ENCODE peak calls at places on chromosome 1, in nine cellular contexts. One of them, this sample, is unnamed.

GRCh38 chr1:190147616-190148015 is 330.0 kb downstream of the BRINP3 start:
- DNase-seq in heart left ventricle: no peak
- DNase-seq in foreskin fibroblast: no peak
- DNase-seq in lung: no peak
- DNase-seq in epithelial cell of esophagus: no peak
- DNase-seq in progenitor cell of endocrine pancreas: no peak
- DNase-seq in ovary: no peak
- DNase-seq in IMR-90: no peak
- DNase-seq in spleen: no peak
- DNase-seq in this sample: no peak

GRCh38 chr1:41539999-41540398 is 55.5 kb upstream of the EDN2 start:
- DNase-seq in heart left ventricle: no peak
- DNase-seq in foreskin fibroblast: no peak
- DNase-seq in lung: no peak
- DNase-seq in epithelial cell of esophagus: no peak
- DNase-seq in progenitor cell of endocrine pancreas: no peak
- DNase-seq in ovary: no peak
- DNase-seq in IMR-90: no peak
- DNase-seq in spleen: peak; percentile 67
- DNase-seq in this sample: no peak

GRCh38 chr1:228045405-228045804 is 37.1 kb upstream of the ARF1 start:
- DNase-seq in heart left ventricle: no peak
- DNase-seq in foreskin fibroblast: no peak
- DNase-seq in lung: no peak
- DNase-seq in epithelial cell of esophagus: no peak
- DNase-seq in progenitor cell of endocrine pancreas: no peak
- DNase-seq in ovary: no peak
- DNase-seq in IMR-90: no peak
- DNase-seq in spleen: peak; percentile 49
- DNase-seq in this sample: peak; percentile 74

GRCh38 chr1:119409731-119410130 is 5.2 kb upstream of the HSD3B2 start:
- DNase-seq in heart left ventricle: no peak
- DNase-seq in foreskin fibroblast: no peak
- DNase-seq in lung: no peak
- DNase-seq in epithelial cell of esophagus: no peak
- DNase-seq in progenitor cell of endocrine pancreas: no peak
- DNase-seq in ovary: no peak
- DNase-seq in IMR-90: peak; percentile 11
- DNase-seq in spleen: no peak
- DNase-seq in this sample: no peak

GRCh38 chr1:117826551-117827078 is 102.8 kb downstream of the GDAP2 start:
- DNase-seq in heart left ventricle: no peak
- DNase-seq in foreskin fibroblast: peak; percentile 90
- DNase-seq in lung: peak; percentile 43
- DNase-seq in epithelial cell of esophagus: peak; percentile 94
- DNase-seq in progenitor cell of endocrine pancreas: no peak
- DNase-seq in ovary: no peak
- DNase-seq in IMR-90: peak; percentile 96
- DNase-seq in spleen: no peak
- DNase-seq in this sample: no peak

GRCh38 chr1:32816676-32817158 is 441 bp downstream of the YARS1 start:
- DNase-seq in heart left ventricle: no peak
- DNase-seq in foreskin fibroblast: peak; percentile 9
- DNase-seq in lung: no peak
- DNase-seq in epithelial cell of esophagus: peak; percentile 91
- DNase-seq in progenitor cell of endocrine pancreas: no peak
- DNase-seq in ovary: no peak
- DNase-seq in IMR-90: peak; percentile 34
- DNase-seq in spleen: no peak
- DNase-seq in this sample: peak; percentile 85

GRCh38 chr1:4531842-4532241 is 122.6 kb upstream of the AJAP1 start:
- DNase-seq in heart left ventricle: no peak
- DNase-seq in foreskin fibroblast: no peak
- DNase-seq in lung: no peak
- DNase-seq in epithelial cell of esophagus: no peak
- DNase-seq in progenitor cell of endocrine pancreas: no peak
- DNase-seq in ovary: no peak
- DNase-seq in IMR-90: no peak
- DNase-seq in spleen: no peak
- DNase-seq in this sample: no peak

GRCh38 chr1:22296701-22297591 is 154.0 kb upstream of the WNT4 start:
- DNase-seq in heart left ventricle: no peak
- DNase-seq in foreskin fibroblast: no peak
- DNase-seq in lung: no peak
- DNase-seq in epithelial cell of esophagus: peak; percentile 53
- DNase-seq in progenitor cell of endocrine pancreas: no peak
- DNase-seq in ovary: no peak
- DNase-seq in IMR-90: no peak
- DNase-seq in spleen: no peak
- DNase-seq in this sample: peak; percentile 71

GRCh38 chr1:27408151-27408550 is 15.7 kb downstream of the GPR3 start:
- DNase-seq in heart left ventricle: no peak
- DNase-seq in foreskin fibroblast: no peak
- DNase-seq in lung: no peak
- DNase-seq in epithelial cell of esophagus: peak; percentile 60
- DNase-seq in progenitor cell of endocrine pancreas: no peak
- DNase-seq in ovary: no peak
- DNase-seq in IMR-90: no peak
- DNase-seq in spleen: no peak
- DNase-seq in this sample: no peak

GRCh38 chr1:202687819-202688218 is 22.4 kb downstream of the SYT2 start:
- DNase-seq in heart left ventricle: no peak
- DNase-seq in foreskin fibroblast: no peak
- DNase-seq in lung: no peak
- DNase-seq in epithelial cell of esophagus: no peak
- DNase-seq in progenitor cell of endocrine pancreas: no peak
- DNase-seq in ovary: no peak
- DNase-seq in IMR-90: no peak
- DNase-seq in spleen: peak; percentile 31
- DNase-seq in this sample: no peak

GRCh38 chr1:11858158-11858557 is 587 bp downstream of the NPPB start:
- DNase-seq in heart left ventricle: no peak
- DNase-seq in foreskin fibroblast: no peak
- DNase-seq in lung: no peak
- DNase-seq in epithelial cell of esophagus: no peak
- DNase-seq in progenitor cell of endocrine pancreas: no peak
- DNase-seq in ovary: no peak
- DNase-seq in IMR-90: no peak
- DNase-seq in spleen: no peak
- DNase-seq in this sample: no peak

GRCh38 chr1:11860083-11860482 is 1.3 kb upstream of the NPPB start:
- DNase-seq in heart left ventricle: no peak
- DNase-seq in foreskin fibroblast: no peak
- DNase-seq in lung: no peak
- DNase-seq in epithelial cell of esophagus: no peak
- DNase-seq in progenitor cell of endocrine pancreas: no peak
- DNase-seq in ovary: no peak
- DNase-seq in IMR-90: no peak
- DNase-seq in spleen: no peak
- DNase-seq in this sample: no peak

GRCh38 chr1:11860586-11860985 is 1.8 kb upstream of the NPPB start:
- DNase-seq in heart left ventricle: no peak
- DNase-seq in foreskin fibroblast: no peak
- DNase-seq in lung: no peak
- DNase-seq in epithelial cell of esophagus: no peak
- DNase-seq in progenitor cell of endocrine pancreas: no peak
- DNase-seq in ovary: no peak
- DNase-seq in IMR-90: no peak
- DNase-seq in spleen: no peak
- DNase-seq in this sample: no peak

GRCh38 chr1:11858613-11858967 is at the start of gene NPPB:
- DNase-seq in heart left ventricle: no peak
- DNase-seq in foreskin fibroblast: no peak
- DNase-seq in lung: no peak
- DNase-seq in epithelial cell of esophagus: no peak
- DNase-seq in progenitor cell of endocrine pancreas: no peak
- DNase-seq in ovary: no peak
- DNase-seq in IMR-90: no peak
- DNase-seq in spleen: no peak
- DNase-seq in this sample: no peak

DNA sequence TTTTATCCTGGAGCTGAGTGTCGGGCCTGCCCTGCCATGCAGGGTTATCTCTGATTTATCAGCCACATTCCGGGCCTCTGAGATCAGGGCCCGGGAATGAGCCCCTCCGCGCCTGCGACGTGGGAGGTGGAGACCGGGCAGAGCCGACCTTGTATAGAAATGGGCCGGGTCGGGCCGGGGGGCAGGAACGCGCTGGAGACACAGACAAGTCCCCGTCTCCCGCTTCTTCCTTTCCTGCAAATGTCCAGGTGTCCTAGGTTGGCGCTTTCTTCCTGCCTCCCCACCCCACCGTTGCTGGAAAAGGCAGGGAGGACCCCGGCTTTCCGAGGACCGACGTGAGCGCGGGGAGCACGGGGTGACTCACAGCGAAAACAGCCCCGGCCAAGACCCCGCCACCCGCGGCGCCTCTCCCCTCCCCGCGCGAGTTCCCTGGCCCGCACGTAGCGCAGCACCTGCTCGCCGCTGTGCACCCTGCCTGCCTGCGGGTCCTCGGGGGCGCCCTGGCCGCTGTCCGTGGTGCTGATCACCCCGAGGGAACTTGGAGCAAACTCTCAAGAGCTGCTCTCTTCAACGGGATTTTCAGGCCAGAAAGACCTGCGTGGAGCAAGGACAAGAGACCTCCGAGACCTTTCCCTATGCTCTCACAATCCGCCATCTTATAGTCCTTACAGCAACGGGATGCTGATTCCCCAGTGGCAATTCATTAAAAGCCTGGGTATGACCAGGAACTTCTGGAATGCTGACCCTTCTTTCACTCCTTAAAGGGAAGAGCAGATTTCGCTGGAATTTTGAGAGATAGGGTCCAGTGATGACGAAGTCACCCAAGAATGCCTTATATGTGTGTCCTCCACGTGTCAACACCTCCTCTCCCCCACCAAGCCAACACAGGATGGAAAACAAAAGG is 475 bp upstream of the NPPB start:
- DNase-seq in heart left ventricle: peak; percentile 85
- DNase-seq in foreskin fibroblast: peak; percentile 30
- DNase-seq in lung: peak; percentile 61
- DNase-seq in epithelial cell of esophagus: peak; percentile 58
- DNase-seq in progenitor cell of endocrine pancreas: peak; percentile 94
- DNase-seq in ovary: peak; percentile 81
- DNase-seq in IMR-90: peak; percentile 49
- DNase-seq in spleen: peak; percentile 85
- DNase-seq in this sample: no peak
- TF ChIP-seq CTCF in heart left ventricle: peak; percentile 14
- TF ChIP-seq CTCF in foreskin fibroblast: peak; percentile 10
- TF ChIP-seq CTCF in lung: no peak
- TF ChIP-seq CTCF in epithelial cell of esophagus: peak; percentile 10
- TF ChIP-seq CTCF in progenitor cell of endocrine pancreas: peak; percentile 59
- TF ChIP-seq CTCF in ovary: no peak
- TF ChIP-seq CTCF in IMR-90: peak; percentile 29
- TF ChIP-seq CTCF in spleen: peak; percentile 10
- TF ChIP-seq CTCF in this sample: no peak

DNA sequence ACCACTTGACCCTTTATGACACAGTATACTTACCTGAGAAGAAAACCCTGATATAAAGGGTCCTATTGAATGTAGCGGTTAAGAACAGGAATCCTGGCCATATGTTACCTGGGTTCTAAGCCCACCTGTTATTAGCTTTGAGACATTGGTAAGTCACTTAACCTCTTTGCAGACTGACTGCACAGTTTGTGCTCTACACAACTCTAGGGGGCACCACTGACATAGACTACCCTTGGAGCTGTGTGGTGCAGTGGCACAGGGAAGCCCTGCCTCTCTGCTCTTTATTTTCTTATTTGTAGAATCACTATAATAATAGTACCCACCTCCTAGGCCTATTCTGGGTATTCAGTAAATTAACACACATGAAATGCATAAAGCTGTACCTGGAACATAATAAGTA is 165.6 kb downstream of the C1orf94 start:
- DNase-seq in heart left ventricle: no peak
- DNase-seq in foreskin fibroblast: no peak
- DNase-seq in lung: no peak
- DNase-seq in epithelial cell of esophagus: no peak
- DNase-seq in progenitor cell of endocrine pancreas: no peak
- DNase-seq in ovary: no peak
- DNase-seq in IMR-90: no peak
- DNase-seq in spleen: no peak
- DNase-seq in this sample: no peak
- TF ChIP-seq CTCF in heart left ventricle: no peak
- TF ChIP-seq CTCF in foreskin fibroblast: no peak
- TF ChIP-seq CTCF in lung: no peak
- TF ChIP-seq CTCF in epithelial cell of esophagus: no peak
- TF ChIP-seq CTCF in progenitor cell of endocrine pancreas: no peak
- TF ChIP-seq CTCF in ovary: no peak
- TF ChIP-seq CTCF in IMR-90: no peak
- TF ChIP-seq CTCF in spleen: no peak
- TF ChIP-seq CTCF in this sample: no peak

GRCh38 chr1:166789286-166789685 is 50.0 kb upstream of the POGK start:
- DNase-seq in heart left ventricle: no peak
- DNase-seq in foreskin fibroblast: no peak
- DNase-seq in lung: no peak
- DNase-seq in epithelial cell of esophagus: peak; percentile 93
- DNase-seq in progenitor cell of endocrine pancreas: no peak
- DNase-seq in ovary: no peak
- DNase-seq in IMR-90: no peak
- DNase-seq in spleen: no peak
- DNase-seq in this sample: no peak

GRCh38 chr1:166785987-166786386 is 53.3 kb upstream of the POGK start:
- DNase-seq in heart left ventricle: no peak
- DNase-seq in foreskin fibroblast: no peak
- DNase-seq in lung: no peak
- DNase-seq in epithelial cell of esophagus: no peak
- DNase-seq in progenitor cell of endocrine pancreas: no peak
- DNase-seq in ovary: no peak
- DNase-seq in IMR-90: no peak
- DNase-seq in spleen: no peak
- DNase-seq in this sample: no peak
- TF ChIP-seq CTCF in heart left ventricle: no peak
- TF ChIP-seq CTCF in foreskin fibroblast: no peak
- TF ChIP-seq CTCF in lung: no peak
- TF ChIP-seq CTCF in epithelial cell of esophagus: no peak
- TF ChIP-seq CTCF in progenitor cell of endocrine pancreas: no peak
- TF ChIP-seq CTCF in ovary: no peak
- TF ChIP-seq CTCF in IMR-90: no peak
- TF ChIP-seq CTCF in spleen: no peak
- TF ChIP-seq CTCF in this sample: no peak

DNA sequence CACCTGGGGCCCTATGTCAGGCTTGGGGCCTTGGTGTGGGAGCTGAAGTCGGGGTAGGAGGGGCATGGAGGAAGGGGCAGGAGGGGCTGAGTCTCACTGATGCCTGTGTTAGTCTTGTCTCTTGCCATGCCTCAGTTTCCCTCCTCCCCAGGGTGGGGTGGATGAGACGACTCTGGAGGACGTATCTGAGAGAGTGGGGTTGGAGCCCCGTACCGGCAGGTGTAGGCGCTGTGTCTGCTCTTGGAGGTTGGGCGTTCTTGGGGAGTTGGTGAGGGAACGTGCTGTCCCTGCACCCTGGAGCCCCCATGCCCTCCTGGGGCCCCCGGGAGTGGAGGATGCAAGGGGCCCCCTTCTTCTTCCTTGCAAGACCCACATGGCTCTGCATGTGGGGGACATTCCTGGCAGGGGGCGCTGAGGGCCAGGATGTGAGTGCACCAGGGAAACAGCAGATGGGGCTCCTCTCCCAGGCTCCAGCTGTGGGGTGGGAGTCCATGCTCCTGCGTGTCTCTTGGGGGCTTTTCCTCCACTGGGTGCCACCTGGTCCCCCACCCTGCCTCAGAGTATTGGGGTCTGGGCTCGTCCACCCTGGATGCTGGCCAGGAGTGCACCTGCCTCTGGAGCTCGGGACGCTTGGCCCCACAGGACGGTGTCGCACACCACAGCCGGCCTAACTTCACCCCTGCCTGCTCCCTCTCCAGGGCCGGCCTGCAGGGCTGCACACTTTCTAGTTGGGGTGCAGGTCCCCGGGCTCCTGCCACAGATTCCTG is 1.4 kb upstream of the TNFRSF14 start:
- DNase-seq in heart left ventricle: no peak
- DNase-seq in foreskin fibroblast: no peak
- DNase-seq in lung: no peak
- DNase-seq in epithelial cell of esophagus: no peak
- DNase-seq in progenitor cell of endocrine pancreas: no peak
- DNase-seq in ovary: peak; percentile 57
- DNase-seq in IMR-90: no peak
- DNase-seq in spleen: peak; percentile 89
- DNase-seq in this sample: no peak
- TF ChIP-seq CTCF in heart left ventricle: peak; percentile 43
- TF ChIP-seq CTCF in foreskin fibroblast: peak; percentile 38
- TF ChIP-seq CTCF in lung: peak; percentile 26
- TF ChIP-seq CTCF in epithelial cell of esophagus: no peak
- TF ChIP-seq CTCF in progenitor cell of endocrine pancreas: peak; percentile 37
- TF ChIP-seq CTCF in ovary: no peak
- TF ChIP-seq CTCF in IMR-90: peak; percentile 34
- TF ChIP-seq CTCF in spleen: peak; percentile 67
- TF ChIP-seq CTCF in this sample: peak; percentile 52

This sample was measured in osteocyte.